ENCODE peak calls at places on chromosome 3, in seven cellular contexts. Q is NCI-H748 treated with DMSO at 0.1 percent for 48 hours, U is hepatic stellate cell, N is HEK293T, W is dorsolateral prefrontal cortex, C is nephron progenitor cell, G is T-cell. V is an unnamed sample.

GRCh38 chr3:146250449-146251382 is at the start of gene PLSCR4:
- DNase-seq in Q (no peak), U (peak), N (peak), W (peak), C (peak), G (no peak), V (peak)

GRCh38 chr3:197692641-197693040 is 44.1 kb downstream of the RUBCN start:
- DNase-seq in Q (no peak), U (no peak), N (no peak), W (no peak), C (no peak), G (no peak), V (no peak)

GRCh38 chr3:116102037-116102436 is 343.2 kb downstream of the LSAMP start:
- DNase-seq in Q (no peak), U (no peak), N (no peak), W (no peak), C (no peak), G (no peak), V (no peak)

GRCh38 chr3:152524198-152525140 is 255.7 kb downstream of the MBNL1 start:
- DNase-seq in Q (peak), U (peak), N (peak), W (no peak), C (peak), G (no peak), V (peak)

GRCh38 chr3:57128863-57129602 is 36.1 kb downstream of the IL17RD start:
- DNase-seq in Q (no peak), U (no peak), N (no peak), W (no peak), C (no peak), G (no peak), V (no peak)

GRCh38 chr3:57755368-57756021 is 614 bp upstream of the SLMAP start:
- DNase-seq in Q (no peak), U (peak), N (peak), W (peak), C (peak), G (peak), V (peak)

GRCh38 chr3:34947849-34948248 is 691.5 kb upstream of the ARPP21 start:
- DNase-seq in Q (no peak), U (peak), N (no peak), W (no peak), C (no peak), G (no peak), V (no peak)

GRCh38 chr3:195907730-195908438 is 467 bp downstream of the TNK2 start:
- DNase-seq in Q (no peak), U (no peak), N (no peak), W (no peak), C (no peak), G (peak), V (no peak)

GRCh38 chr3:139676634-139677197 is 1.1 kb downstream of the NMNAT3 start:
- DNase-seq in Q (no peak), U (no peak), N (no peak), W (no peak), C (no peak), G (no peak), V (no peak)

GRCh38 chr3:130933801-130934345 is 40.0 kb downstream of the ATP2C1 start:
- DNase-seq in Q (no peak), U (no peak), N (no peak), W (no peak), C (no peak), G (no peak), V (no peak)

GRCh38 chr3:46910166-46910760 is 32.7 kb downstream of the PTH1R start:
- DNase-seq in Q (no peak), U (no peak), N (no peak), W (no peak), C (no peak), G (no peak), V (no peak)